ENCODE peak calls at places on chromosome 7, in seven cellular contexts. Q, O, X, J, I, M and S are unnamed samples.

GRCh38 chr7:134645935-134646334 is 718 bp upstream of the BPGM start:
- DNase-seq in Q (no peak), O (peak), X (no peak), J (no peak), I (peak), M (no peak), S (no peak)

GRCh38 chr7:131501422-131501821 is 55.0 kb downstream of the PODXL start:
- DNase-seq in Q (no peak), O (no peak), X (no peak), J (no peak), I (no peak), M (no peak), S (no peak)

GRCh38 chr7:80478683-80479082 is 33.2 kb downstream of the GNAT3 start:
- DNase-seq in Q (no peak), O (no peak), X (no peak), J (no peak), I (no peak), M (no peak), S (no peak)

GRCh38 chr7:107687656-107688055 is 27.0 kb downstream of the SLC26A4 start:
- DNase-seq in Q (no peak), O (no peak), X (no peak), J (no peak), I (no peak), M (no peak), S (no peak)

GRCh38 chr7:152512711-152513110 is 76.9 kb upstream of the KMT2C start:
- DNase-seq in Q (no peak), O (no peak), X (no peak), J (no peak), I (no peak), M (no peak), S (no peak)

GRCh38 chr7:7354674-7355073 is 172.3 kb downstream of the C1GALT1 start:
- DNase-seq in Q (no peak), O (no peak), X (no peak), J (no peak), I (no peak), M (no peak), S (no peak)

GRCh38 chr7:64630496-64630895 is 35.4 kb upstream of the ZNF107 start:
- DNase-seq in Q (no peak), O (peak), X (no peak), J (no peak), I (peak), M (no peak), S (no peak)

GRCh38 chr7:6577369-6578113 is at the start of gene ZDHHC4:
- DNase-seq in Q (peak), O (peak), X (peak), J (peak), I (peak), M (peak), S (peak)

GRCh38 chr7:16071246-16071857 is 350.0 kb downstream of the CRPPA start:
- DNase-seq in Q (no peak), O (peak), X (no peak), J (no peak), I (peak), M (no peak), S (no peak)

GRCh38 chr7:85829817-85830432 is 643.1 kb upstream of the SEMA3D start:
- DNase-seq in Q (no peak), O (no peak), X (no peak), J (no peak), I (peak), M (no peak), S (no peak)

GRCh38 chr7:102463841-102464576 is 654 bp downstream of the ALKBH4 start:
- DNase-seq in Q (no peak), O (no peak), X (no peak), J (no peak), I (no peak), M (no peak), S (no peak)

GRCh38 chr7:29593458-29593857 is 29.8 kb downstream of the PRR15 start:
- DNase-seq in Q (no peak), O (no peak), X (no peak), J (no peak), I (no peak), M (no peak), S (no peak)

GRCh38 chr7:139808401-139808800 is 20.7 kb upstream of the TBXAS1 start:
- DNase-seq in Q (no peak), O (no peak), X (no peak), J (no peak), I (peak), M (no peak), S (no peak)